ENCODE peak calls at places on chromosome 1, in six cellular contexts. N, E, M, T, S and D are unnamed samples.

GRCh38 chr1:51989582-51990477 is 670 bp downstream of the RAB3B start:
- DNase-seq in E (no peak), T (no peak), S (no peak), N (no peak), M (no peak), D (peak; percentile 36)

GRCh38 chr1:85580046-85580411 is 532 bp upstream of the CCN1 start:
- DNase-seq in E (no peak), N (peak; percentile 46), T (peak; percentile 77), M (no peak), S (no peak), D (peak; percentile 94)

GRCh38 chr1:19305880-19306279 is 6.1 kb downstream of the AKR7A2 start:
- DNase-seq in S (no peak), N (no peak), M (no peak), E (no peak), T (no peak), D (no peak)

GRCh38 chr1:23222331-23222730 is 5.0 kb upstream of the HTR1D start:
- DNase-seq in M (no peak), T (no peak), S (no peak), N (no peak), E (no peak), D (no peak)

GRCh38 chr1:165639821-165640623 is 9.0 kb downstream of the MGST3 start:
- DNase-seq in T (no peak), S (no peak), E (no peak), M (no peak), N (no peak), D (no peak)

GRCh38 chr1:230824571-230825060 is 43.7 kb downstream of the C1orf198 start:
- DNase-seq in S (peak; percentile 31), N (no peak), E (no peak), M (no peak), T (peak; percentile 50), D (peak; percentile 83)

GRCh38 chr1:9438431-9439073 is 100.7 kb upstream of the SLC25A33 start:
- DNase-seq in S (peak; percentile 83), E (no peak), N (no peak), T (peak; percentile 89), M (peak; percentile 74), D (peak; percentile 91)

GRCh38 chr1:31410871-31411270 is 2.1 kb upstream of the SERINC2 start:
- DNase-seq in N (no peak), S (no peak), E (no peak), T (no peak), M (no peak), D (peak; percentile 92)

GRCh38 chr1:48817505-48818114 is 40.9 kb upstream of the BEND5 start:
- DNase-seq in T (peak; percentile 61), S (peak; percentile 61), M (peak; percentile 71), N (peak; percentile 55), E (no peak), D (peak; percentile 50)

GRCh38 chr1:6280761-6281451 is 20.0 kb upstream of the GPR153 start:
- DNase-seq in T (peak; percentile 28), S (no peak), E (no peak), M (peak; percentile 85), N (no peak), D (no peak)

GRCh38 chr1:6423321-6423999 is 1.1 kb upstream of the ESPN start:
- DNase-seq in E (no peak), N (peak; percentile 68), S (peak; percentile 79), T (peak; percentile 63), M (peak; percentile 84), D (peak; percentile 95)

GRCh38 chr1:235919127-235919796 is 52.6 kb upstream of the LYST start:
- DNase-seq in S (no peak), N (no peak), E (no peak), T (no peak), M (no peak), D (no peak)

GRCh38 chr1:99529002-99529401 is 116.9 kb upstream of the PALMD start:
- DNase-seq in T (no peak), E (no peak), N (no peak), S (no peak), M (no peak), D (no peak)

GRCh38 chr1:94778808-94779207 is 41.3 kb upstream of the SLC44A3 start:
- DNase-seq in M (no peak), N (no peak), T (no peak), E (no peak), S (no peak), D (no peak)

GRCh38 chr1:86441997-86442396 is 18.0 kb downstream of the CLCA2 start:
- DNase-seq in E (no peak), N (no peak), S (no peak), M (no peak), T (no peak), D (no peak)

GRCh38 chr1:147545133-147545532 is 3.8 kb downstream of the BCL9 start:
- DNase-seq in N (peak; percentile 15), T (peak; percentile 31), S (no peak), E (peak; percentile 24), M (peak; percentile 83), D (peak; percentile 85)

GRCh38 chr1:92483442-92484170 is 3.1 kb downstream of the GFI1 start:
- DNase-seq in S (peak; percentile 68), T (no peak), N (no peak), M (peak; percentile 72), E (no peak), D (peak; percentile 88)

GRCh38 chr1:165598676-165599059 is 32.4 kb upstream of the MGST3 start:
- DNase-seq in N (no peak), T (no peak), E (no peak), M (no peak), S (no peak), D (no peak)

GRCh38 chr1:203553501-203553900 is 59.5 kb downstream of the OPTC start:
- DNase-seq in T (no peak), N (no peak), E (no peak), M (no peak), S (no peak), D (no peak)

GRCh38 chr1:207414606-207415108 is 39.5 kb upstream of the CR2 start:
- DNase-seq in N (no peak), T (no peak), E (peak; percentile 93), M (no peak), S (no peak), D (no peak)

GRCh38 chr1:180899262-180899661 is 13.4 kb upstream of the KIAA1614 start:
- DNase-seq in S (no peak), T (no peak), N (no peak), E (no peak), M (no peak), D (peak; percentile 49)

GRCh38 chr1:38508272-38508671 is 351.3 kb downstream of the RRAGC start:
- DNase-seq in E (no peak), M (no peak), S (no peak), T (no peak), N (no peak), D (no peak)

GRCh38 chr1:230226004-230226800 is 159.2 kb downstream of the GALNT2 start:
- DNase-seq in E (no peak), T (peak; percentile 26), S (no peak), N (no peak), M (no peak), D (no peak)

GRCh38 chr1:172637522-172637921 is 21.4 kb upstream of the FASLG start:
- DNase-seq in M (no peak), N (no peak), E (no peak), S (no peak), T (peak; percentile 76), D (peak; percentile 44)

GRCh38 chr1:96845464-96845863 is 123.9 kb downstream of the PTBP2 start:
- DNase-seq in E (no peak), N (peak; percentile 11), M (no peak), S (peak; percentile 52), T (peak; percentile 26), D (peak; percentile 31)

GRCh38 chr1:109910963-109911798 is 532 bp downstream of the CSF1 start:
- DNase-seq in E (no peak), M (no peak), N (no peak), T (no peak), S (peak; percentile 36), D (peak; percentile 91)

GRCh38 chr1:12035306-12035705 is 16.0 kb downstream of the MIIP start:
- DNase-seq in S (no peak), T (no peak), M (no peak), N (no peak), E (no peak), D (peak; percentile 76)

GRCh38 chr1:147509786-147510360 is 31.4 kb upstream of the BCL9 start:
- DNase-seq in M (no peak), S (no peak), T (peak; percentile 20), E (no peak), N (no peak), D (no peak)

GRCh38 chr1:216598448-216598847 is 124.8 kb downstream of the ESRRG start:
- DNase-seq in M (no peak), N (no peak), E (no peak), T (no peak), S (no peak), D (no peak)

GRCh38 chr1:63557365-63557987 is 34.2 kb downstream of the EFCAB7 start:
- DNase-seq in E (no peak), N (no peak), S (peak; percentile 53), T (peak; percentile 60), M (no peak), D (no peak)

GRCh38 chr1:147185442-147185841 is 13.2 kb upstream of the PRKAB2 start:
- DNase-seq in N (no peak), E (no peak), T (no peak), S (no peak), M (no peak), D (no peak)

GRCh38 chr1:78715181-78715661 is 65.6 kb downstream of the IFI44 start:
- DNase-seq in S (no peak), E (no peak), N (no peak), M (no peak), T (no peak), D (no peak)

GRCh38 chr1:39115271-39116110 is 89.0 kb upstream of the MACF1 start:
- DNase-seq in M (no peak), E (no peak), T (peak; percentile 64), S (no peak), N (no peak), D (peak; percentile 83)

GRCh38 chr1:154453155-154453554 is 48.0 kb downstream of the IL6R start:
- DNase-seq in E (no peak), S (no peak), T (no peak), M (no peak), N (no peak), D (peak; percentile 82)

GRCh38 chr1:227447531-227447990 is 115.8 kb upstream of the ZNF678 start:
- DNase-seq in M (peak; percentile 68), N (no peak), T (peak; percentile 56), E (no peak), S (peak; percentile 44), D (peak; percentile 88)
- TF ChIP-seq CTCF in M (peak; percentile 67), N (no peak), T (peak; percentile 78), E (no peak), S (peak; percentile 44), D (peak; percentile 5)

GRCh38 chr1:32619701-32620485 is 30.5 kb downstream of the ZBTB8OS start:
- DNase-seq in S (no peak), T (peak; percentile 55), M (no peak), E (peak; percentile 72), N (no peak), D (no peak)
- TF ChIP-seq CTCF in S (peak; percentile 13), T (peak; percentile 10), M (peak; percentile 16), E (no peak), N (no peak), D (peak; percentile 32)

GRCh38 chr1:42747125-42747524 is 7.1 kb upstream of the CLDN19 start:
- DNase-seq in S (peak; percentile 47), T (peak; percentile 23), N (no peak), M (no peak), E (no peak), D (peak; percentile 95)
- TF ChIP-seq CTCF in S (peak; percentile 59), T (peak; percentile 63), N (no peak), M (peak; percentile 55), E (peak; percentile 69), D (peak; percentile 54)

GRCh38 chr1:101239095-101240040 is 2.5 kb downstream of the S1PR1 start:
- DNase-seq in S (no peak), M (no peak), E (no peak), N (no peak), T (no peak), D (no peak)
- TF ChIP-seq CTCF in S (no peak), M (peak; percentile 17), E (no peak), N (no peak), T (no peak), D (no peak)